ENCODE peak calls at places on chromosomes 2 and 18, in five cellular contexts. One of them, this sample, is unnamed.

GRCh38 chr2:241015439-241015838 is 17.0 kb downstream of the SNED1 start:
- DNase-seq in neuronal stem cell: no peak
- DNase-seq in mesenchymal stem cell: no peak
- DNase-seq in trophoblast cell: no peak
- DNase-seq in H1: no peak
- DNase-seq in this sample: no peak

GRCh38 chr18:3584897-3585460 is 135.0 kb downstream of the TGIF1 start:
- DNase-seq in mesenchymal stem cell: no peak
- DNase-seq in H1: peak
- DNase-seq in neuronal stem cell: no peak
- DNase-seq in trophoblast cell: no peak
- DNase-seq in this sample: peak

GRCh38 chr2:161169335-161169734 is 9.1 kb downstream of the TANK start:
- DNase-seq in mesenchymal stem cell: no peak
- DNase-seq in trophoblast cell: no peak
- DNase-seq in H1: no peak
- DNase-seq in neuronal stem cell: no peak
- DNase-seq in this sample: no peak

GRCh38 chr2:11773111-11773510 is 26.7 kb downstream of the LPIN1 start:
- DNase-seq in neuronal stem cell: no peak
- DNase-seq in mesenchymal stem cell: no peak
- DNase-seq in H1: no peak
- DNase-seq in trophoblast cell: no peak
- DNase-seq in this sample: no peak

GRCh38 chr18:59954746-59955145 is 55.0 kb downstream of the PMAIP1 start:
- DNase-seq in trophoblast cell: no peak
- DNase-seq in neuronal stem cell: no peak
- DNase-seq in H1: no peak
- DNase-seq in mesenchymal stem cell: peak
- DNase-seq in this sample: no peak

GRCh38 chr2:120804446-120804845 is 68.8 kb downstream of the GLI2 start:
- DNase-seq in neuronal stem cell: no peak
- DNase-seq in trophoblast cell: no peak
- DNase-seq in mesenchymal stem cell: no peak
- DNase-seq in H1: no peak
- DNase-seq in this sample: no peak

GRCh38 chr2:161273038-161273760 is 35.0 kb upstream of the PSMD14 start:
- DNase-seq in mesenchymal stem cell: peak
- DNase-seq in neuronal stem cell: peak
- DNase-seq in trophoblast cell: peak
- DNase-seq in H1: no peak
- DNase-seq in this sample: no peak

GRCh38 chr2:101740555-101740964 is 43.1 kb downstream of the MAP4K4 start:
- DNase-seq in trophoblast cell: no peak
- DNase-seq in neuronal stem cell: no peak
- DNase-seq in H1: no peak
- DNase-seq in mesenchymal stem cell: peak
- DNase-seq in this sample: no peak

GRCh38 chr2:22890142-22890541 is 494.8 kb upstream of the KLHL29 start:
- DNase-seq in trophoblast cell: no peak
- DNase-seq in neuronal stem cell: no peak
- DNase-seq in H1: no peak
- DNase-seq in mesenchymal stem cell: no peak
- DNase-seq in this sample: no peak

GRCh38 chr2:6401301-6401700 is 464.4 kb downstream of the CMPK2 start:
- DNase-seq in mesenchymal stem cell: peak
- DNase-seq in neuronal stem cell: no peak
- DNase-seq in H1: no peak
- DNase-seq in trophoblast cell: no peak
- DNase-seq in this sample: no peak

GRCh38 chr2:239735131-239735828 is 289.9 kb downstream of the NDUFA10 start:
- DNase-seq in H1: no peak
- DNase-seq in mesenchymal stem cell: no peak
- DNase-seq in neuronal stem cell: peak
- DNase-seq in trophoblast cell: no peak
- DNase-seq in this sample: peak

GRCh38 chr2:211113294-211114175 is 557.1 kb downstream of the CPS1 start:
- DNase-seq in mesenchymal stem cell: no peak
- DNase-seq in H1: no peak
- DNase-seq in trophoblast cell: no peak
- DNase-seq in neuronal stem cell: no peak
- DNase-seq in this sample: no peak

GRCh38 chr18:9380101-9380500 is 45.5 kb downstream of the TWSG1 start:
- DNase-seq in mesenchymal stem cell: peak
- DNase-seq in trophoblast cell: no peak
- DNase-seq in H1: no peak
- DNase-seq in neuronal stem cell: no peak
- DNase-seq in this sample: no peak

GRCh38 chr2:237223208-237223861 is 137.6 kb downstream of the COPS8 start:
- DNase-seq in H1: no peak
- DNase-seq in mesenchymal stem cell: peak
- DNase-seq in neuronal stem cell: no peak
- DNase-seq in trophoblast cell: no peak
- DNase-seq in this sample: no peak

GRCh38 chr2:32825291-32825712 is 121.5 kb upstream of the LTBP1 start:
- DNase-seq in trophoblast cell: no peak
- DNase-seq in H1: no peak
- DNase-seq in mesenchymal stem cell: no peak
- DNase-seq in neuronal stem cell: no peak
- DNase-seq in this sample: no peak

GRCh38 chr2:121345101-121345500 is 60.1 kb upstream of the TFCP2L1 start:
- DNase-seq in neuronal stem cell: no peak
- DNase-seq in H1: no peak
- DNase-seq in trophoblast cell: no peak
- DNase-seq in mesenchymal stem cell: no peak
- DNase-seq in this sample: no peak

GRCh38 chr18:9869713-9870430 is 15.9 kb upstream of the TXNDC2 start:
- DNase-seq in mesenchymal stem cell: peak
- DNase-seq in neuronal stem cell: no peak
- DNase-seq in trophoblast cell: peak
- DNase-seq in H1: no peak
- DNase-seq in this sample: no peak

GRCh38 chr2:66702251-66702745 is 267.4 kb downstream of the MEIS1 start:
- DNase-seq in trophoblast cell: no peak
- DNase-seq in neuronal stem cell: no peak
- DNase-seq in mesenchymal stem cell: peak
- DNase-seq in H1: no peak
- DNase-seq in this sample: no peak

GRCh38 chr2:128381001-128381938 is 62.6 kb upstream of the HS6ST1 start:
- DNase-seq in trophoblast cell: no peak
- DNase-seq in mesenchymal stem cell: peak
- DNase-seq in H1: no peak
- DNase-seq in neuronal stem cell: no peak
- DNase-seq in this sample: peak

GRCh38 chr2:128457006-128457604 is 138.4 kb upstream of the HS6ST1 start:
- DNase-seq in trophoblast cell: no peak
- DNase-seq in H1: no peak
- DNase-seq in neuronal stem cell: no peak
- DNase-seq in mesenchymal stem cell: no peak
- DNase-seq in this sample: peak

GRCh38 chr2:15638720-15639119 is 47.1 kb downstream of the DDX1 start:
- DNase-seq in mesenchymal stem cell: peak
- DNase-seq in trophoblast cell: peak
- DNase-seq in H1: no peak
- DNase-seq in neuronal stem cell: no peak
- DNase-seq in this sample: no peak

GRCh38 chr2:109454764-109455394 is 158.9 kb downstream of the SEPTIN10 start:
- DNase-seq in mesenchymal stem cell: no peak
- DNase-seq in H1: no peak
- DNase-seq in trophoblast cell: no peak
- DNase-seq in neuronal stem cell: no peak
- DNase-seq in this sample: no peak

GRCh38 chr18:3458378-3458777 is 8.4 kb downstream of the TGIF1 start:
- DNase-seq in neuronal stem cell: no peak
- DNase-seq in mesenchymal stem cell: peak
- DNase-seq in trophoblast cell: no peak
- DNase-seq in H1: no peak
- DNase-seq in this sample: no peak

GRCh38 chr2:242011991-242012764 is 142.6 kb downstream of the RTP5 start:
- DNase-seq in neuronal stem cell: no peak
- DNase-seq in H1: no peak
- DNase-seq in trophoblast cell: peak
- DNase-seq in mesenchymal stem cell: no peak
- DNase-seq in this sample: no peak

GRCh38 chr2:145158051-145158586 is 638.2 kb upstream of the ZEB2 start:
- DNase-seq in neuronal stem cell: no peak
- DNase-seq in mesenchymal stem cell: peak
- DNase-seq in trophoblast cell: peak
- DNase-seq in H1: no peak
- DNase-seq in this sample: no peak

GRCh38 chr2:122056853-122057252 is 301.4 kb downstream of the TSN start:
- DNase-seq in neuronal stem cell: no peak
- DNase-seq in mesenchymal stem cell: no peak
- DNase-seq in H1: no peak
- DNase-seq in trophoblast cell: no peak
- DNase-seq in this sample: no peak

GRCh38 chr2:30157616-30158015 is 10.8 kb downstream of the YPEL5 start:
- DNase-seq in H1: no peak
- DNase-seq in neuronal stem cell: no peak
- DNase-seq in trophoblast cell: no peak
- DNase-seq in mesenchymal stem cell: no peak
- DNase-seq in this sample: no peak
- H3K4me2 ChIP-seq in H1: no peak
- H3K4me2 ChIP-seq in neuronal stem cell: no peak
- H3K4me2 ChIP-seq in trophoblast cell: no peak
- H3K4me2 ChIP-seq in mesenchymal stem cell: no peak
- H3K4me2 ChIP-seq in this sample: no peak

GRCh38 chr18:56052202-56052601 is 464.2 kb upstream of the TCF4 start:
- DNase-seq in H1: no peak
- DNase-seq in neuronal stem cell: no peak
- DNase-seq in trophoblast cell: no peak
- DNase-seq in mesenchymal stem cell: no peak
- DNase-seq in this sample: no peak
- H2BK12ac ChIP-seq in H1: no peak
- H2BK12ac ChIP-seq in neuronal stem cell: no peak
- H2BK12ac ChIP-seq in trophoblast cell: no peak
- H2BK12ac ChIP-seq in mesenchymal stem cell: no peak
- H2BK12ac ChIP-seq in this sample: no peak

GRCh38 chr2:20884829-20885228 is 61.9 kb upstream of the LDAH start:
- DNase-seq in H1: no peak
- DNase-seq in neuronal stem cell: no peak
- DNase-seq in trophoblast cell: no peak
- DNase-seq in mesenchymal stem cell: no peak
- DNase-seq in this sample: no peak
- H3K9ac ChIP-seq in H1: no peak
- H3K9ac ChIP-seq in neuronal stem cell: no peak
- H3K9ac ChIP-seq in trophoblast cell: no peak
- H3K9ac ChIP-seq in mesenchymal stem cell: no peak
- H3K9ac ChIP-seq in this sample: no peak

GRCh38 chr18:74528478-74528877 is 5.8 kb upstream of the CNDP1 start:
- DNase-seq in mesenchymal stem cell: no peak
- DNase-seq in neuronal stem cell: no peak
- DNase-seq in trophoblast cell: no peak
- DNase-seq in H1: no peak
- DNase-seq in this sample: no peak

GRCh38 chr18:74529811-74530583 is 4.3 kb upstream of the CNDP1 start:
- DNase-seq in mesenchymal stem cell: no peak
- DNase-seq in H1: no peak
- DNase-seq in neuronal stem cell: no peak
- DNase-seq in trophoblast cell: no peak
- DNase-seq in this sample: peak

GRCh38 chr18:74530584-74530862 is 3.8 kb upstream of the CNDP1 start:
- DNase-seq in neuronal stem cell: no peak
- DNase-seq in H1: no peak
- DNase-seq in trophoblast cell: no peak
- DNase-seq in mesenchymal stem cell: no peak
- DNase-seq in this sample: no peak

GRCh38 chr18:74528913-74529312 is 5.4 kb upstream of the CNDP1 start:
- DNase-seq in mesenchymal stem cell: no peak
- DNase-seq in H1: no peak
- DNase-seq in neuronal stem cell: no peak
- DNase-seq in trophoblast cell: no peak
- DNase-seq in this sample: no peak

DNA sequence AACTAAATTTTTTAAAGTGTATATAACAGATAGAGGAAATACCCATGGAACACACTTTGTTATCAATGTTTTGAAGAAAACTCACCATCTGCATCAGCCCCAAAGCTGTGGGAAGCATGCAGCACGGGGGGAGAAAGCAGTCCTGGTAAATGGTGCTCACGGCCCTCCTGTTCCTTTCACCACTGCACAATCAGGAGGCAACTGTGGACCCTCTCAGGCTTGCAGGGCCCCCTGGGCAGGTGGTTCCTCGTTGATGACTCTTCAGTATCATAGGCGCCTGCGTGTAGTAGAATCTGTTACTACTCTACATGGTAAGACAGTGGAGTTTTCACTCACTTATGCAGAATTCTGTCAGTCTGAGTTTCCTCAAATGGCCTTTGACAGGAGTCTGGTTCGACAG is 4.9 kb upstream of the CNDP1 start:
- DNase-seq in trophoblast cell: no peak
- DNase-seq in neuronal stem cell: no peak
- DNase-seq in mesenchymal stem cell: no peak
- DNase-seq in H1: no peak
- DNase-seq in this sample: peak
- H3K4me2 ChIP-seq in trophoblast cell: no peak
- H3K4me2 ChIP-seq in neuronal stem cell: no peak
- H3K4me2 ChIP-seq in mesenchymal stem cell: no peak
- H3K4me2 ChIP-seq in H1: no peak
- H3K4me2 ChIP-seq in this sample: no peak

GRCh38 chr2:193556766-193557470 is 1362.2 kb upstream of the TMEFF2 start:
- DNase-seq in trophoblast cell: no peak
- DNase-seq in neuronal stem cell: no peak
- DNase-seq in H1: no peak
- DNase-seq in mesenchymal stem cell: no peak
- DNase-seq in this sample: no peak
- H2BK12ac ChIP-seq in trophoblast cell: no peak
- H2BK12ac ChIP-seq in neuronal stem cell: no peak
- H2BK12ac ChIP-seq in H1: no peak
- H2BK12ac ChIP-seq in mesenchymal stem cell: no peak
- H2BK12ac ChIP-seq in this sample: no peak

This sample was measured in H9.